ENCODE peak calls at places on chromosomes 11 and 22, in five cellular contexts. P, Q, T, V and H are unnamed samples.

GRCh38 chr11:44643207-44643606 is 77.7 kb downstream of the CD82 start:
- DNase-seq in P (no peak), Q (no peak), T (no peak), V (no peak), H (no peak)

GRCh38 chr11:65266210-65266609 is 4.4 kb downstream of the POLA2 start:
- DNase-seq in P (no peak), Q (no peak), T (no peak), V (no peak), H (no peak)

GRCh38 chr11:111435046-111435698 is 56.1 kb upstream of the POU2AF1 start:
- DNase-seq in P (no peak), Q (no peak), T (no peak), V (no peak), H (no peak)

GRCh38 chr11:64724863-64725535 is 2.0 kb upstream of the NRXN2 start:
- DNase-seq in P (no peak), Q (no peak), T (no peak), V (no peak), H (no peak)

GRCh38 chr11:44899959-44900358 is 50.7 kb downstream of the TP53I11 start:
- DNase-seq in P (peak; percentile 83), Q (no peak), T (peak; percentile 78), V (no peak), H (no peak)

GRCh38 chr11:110098645-110099044 is 5.5 kb downstream of the ZC3H12C start:
- DNase-seq in P (no peak), Q (no peak), T (peak; percentile 22), V (no peak), H (no peak)

GRCh38 chr11:96358321-96358720 is 15.3 kb upstream of the MAML2 start:
- DNase-seq in P (no peak), Q (no peak), T (no peak), V (no peak), H (no peak)

GRCh38 chr22:44786610-44787009 is 34.2 kb downstream of the ARHGAP8 start:
- DNase-seq in P (no peak), Q (no peak), T (no peak), V (no peak), H (no peak)

GRCh38 chr22:29925402-29925801 is 42.4 kb downstream of the MTMR3 start:
- DNase-seq in P (no peak), Q (no peak), T (no peak), V (no peak), H (no peak)

GRCh38 chr11:12631651-12632050 is 42.6 kb upstream of the TEAD1 start:
- DNase-seq in P (no peak), Q (no peak), T (no peak), V (peak; percentile 24), H (no peak)

GRCh38 chr11:73576226-73576625 is 21.7 kb downstream of the FAM168A start:
- DNase-seq in P (no peak), Q (no peak), T (no peak), V (no peak), H (peak; percentile 30)

GRCh38 chr11:107493117-107493516 is 35.5 kb upstream of the CWF19L2 start:
- DNase-seq in P (no peak), Q (no peak), T (peak; percentile 15), V (no peak), H (no peak)

GRCh38 chr11:103904324-103904667 is 132.1 kb upstream of the DDI1 start:
- DNase-seq in P (no peak), Q (no peak), T (no peak), V (no peak), H (no peak)

GRCh38 chr11:135006800-135007199 is 594.8 kb upstream of the B3GAT1 start:
- DNase-seq in P (no peak), Q (no peak), T (no peak), V (no peak), H (no peak)

GRCh38 chr11:21625982-21626381 is 566.9 kb upstream of the ANO5 start:
- DNase-seq in P (no peak), Q (no peak), T (no peak), V (no peak), H (no peak)

GRCh38 chr22:47034905-47035419 is 272.5 kb downstream of the TBC1D22A start:
- DNase-seq in P (no peak), Q (no peak), T (no peak), V (no peak), H (no peak)

GRCh38 chr11:44622190-44622650 is 56.8 kb downstream of the CD82 start:
- DNase-seq in P (peak; percentile 18), Q (no peak), T (no peak), V (no peak), H (no peak)

GRCh38 chr11:100545970-100546369 is 141.1 kb upstream of the ARHGAP42 start:
- DNase-seq in P (no peak), Q (no peak), T (no peak), V (no peak), H (no peak)

GRCh38 chr11:559712-560304 is 730 bp downstream of the LMNTD2 start:
- DNase-seq in P (peak; percentile 75), Q (no peak), T (no peak), V (peak; percentile 54), H (no peak)

GRCh38 chr11:31830406-31830805 is 19.3 kb upstream of the PAX6 start:
- DNase-seq in P (no peak), Q (no peak), T (no peak), V (no peak), H (no peak)
- H2BK12ac ChIP-seq in P (no peak overlapping the region), Q (no peak overlapping the region), T (no peak overlapping the region), V (no peak overlapping the region), H (no peak overlapping the region)

DNA sequence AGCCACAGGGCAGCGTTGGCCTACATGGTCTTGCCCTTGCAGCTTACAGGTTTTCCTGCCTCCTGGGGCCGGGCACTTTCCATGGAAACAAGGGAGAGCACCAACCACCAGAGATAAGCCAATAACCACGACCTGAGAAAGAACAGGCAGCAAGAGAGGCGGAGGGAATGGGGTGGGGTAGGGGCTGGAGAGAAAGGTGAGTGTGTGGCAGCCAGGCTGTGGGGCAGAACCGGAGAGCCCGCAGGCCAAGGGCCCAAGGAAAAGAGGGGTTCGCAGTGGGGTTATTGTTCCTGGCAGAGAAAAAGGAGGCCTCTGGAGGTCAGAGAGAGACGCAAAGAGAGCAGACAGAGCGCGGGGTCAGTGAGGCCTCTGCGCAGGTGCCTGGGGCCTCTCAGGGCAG is 33.2 kb downstream of the LRRC74B start:
- DNase-seq in P (no peak), Q (no peak), T (no peak), V (no peak), H (no peak)
- H2BK12ac ChIP-seq in P (no peak overlapping the region), Q (no peak overlapping the region), T (no peak overlapping the region), V (no peak overlapping the region), H (no peak overlapping the region)

DNA sequence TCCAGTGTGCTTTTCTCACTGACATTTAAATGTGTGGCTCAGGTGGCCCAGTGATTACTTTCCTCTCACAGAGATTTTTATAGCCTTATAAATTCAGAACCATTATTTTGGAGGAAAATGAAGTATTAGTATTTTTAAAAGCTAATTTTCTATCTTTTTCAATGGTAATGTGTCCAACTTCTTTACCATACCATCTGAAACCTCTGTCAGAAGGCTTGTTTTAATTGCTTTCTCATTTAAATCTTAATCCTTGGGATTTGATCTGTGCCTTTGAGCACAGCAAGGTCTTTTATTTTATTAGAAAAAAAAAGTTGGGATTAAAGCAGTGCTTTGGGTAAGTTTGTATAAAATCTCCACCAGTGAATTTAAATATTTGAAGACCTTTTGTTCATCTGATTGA is 452.3 kb upstream of the RAG2 start:
- DNase-seq in P (no peak), Q (no peak), T (no peak), V (no peak), H (no peak)
- H2BK12ac ChIP-seq in P (no peak overlapping the region), Q (no peak overlapping the region), T (no peak overlapping the region), V (no peak overlapping the region), H (no peak overlapping the region)

GRCh38 chr11:2187267-2187707 is 15.7 kb upstream of the TH start:
- DNase-seq in P (no peak), Q (no peak), T (no peak), V (no peak), H (no peak)
- H2BK12ac ChIP-seq in P (no peak overlapping the region), Q (peak overlapping the region; percentile 45), T (no peak overlapping the region), V (no peak overlapping the region), H (peak overlapping the region; percentile 98)

DNA sequence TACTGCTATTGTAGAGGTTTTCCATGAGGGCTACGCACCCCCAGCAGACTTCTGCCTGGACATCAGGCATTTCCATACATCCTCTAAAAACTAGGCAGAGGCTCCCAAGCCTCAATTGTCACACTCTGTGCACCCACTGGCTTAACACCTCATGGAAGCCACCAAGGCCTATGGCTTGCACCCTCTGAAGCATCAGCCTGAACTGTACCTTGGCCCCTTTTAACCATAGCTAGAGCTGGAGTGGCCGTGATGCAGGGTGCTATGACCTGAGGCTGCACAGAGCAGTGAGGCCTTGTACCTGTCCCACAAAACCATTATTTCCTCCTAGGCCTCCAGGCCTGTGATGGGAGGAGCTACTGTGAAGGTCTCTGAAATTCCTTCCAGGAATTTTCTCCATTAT is 33.9 kb downstream of the AAMDC start:
- DNase-seq in P (no peak), Q (no peak), T (no peak), V (no peak), H (no peak)
- H2BK12ac ChIP-seq in P (no peak overlapping the region), Q (no peak overlapping the region), T (no peak overlapping the region), V (no peak overlapping the region), H (no peak overlapping the region)